ENCODE peak calls at places on chromosomes 11 and 22, in six cellular contexts. A is brain microvascular endothelial cell; C is pancreas; Y is IMR-90; D is CD8-positive, alpha-beta T cell; J is Peyer's patch. S is an unnamed sample.

GRCh38 chr11:70191495-70192140 is 11.5 kb upstream of the FADD start:
- DNase-seq in D (peak; percentile 48), A (peak; percentile 62), Y (peak; percentile 49), C (peak; percentile 74), J (peak; percentile 83), S (peak; percentile 87)

GRCh38 chr11:88174627-88175003 is 628 bp downstream of the RAB38 start:
- DNase-seq in Y (peak; percentile 86), A (peak; percentile 76), J (peak; percentile 77), C (peak; percentile 45), D (peak; percentile 15), S (peak; percentile 88)

GRCh38 chr11:45457649-45458048 is 171.5 kb upstream of the SYT13 start:
- DNase-seq in Y (peak; percentile 79), A (peak; percentile 78), C (no peak), J (no peak), D (no peak), S (no peak)

GRCh38 chr22:40477683-40478348 is 107.4 kb downstream of the SGSM3 start:
- DNase-seq in Y (no peak), C (no peak), J (no peak), A (no peak), D (no peak), S (no peak)

GRCh38 chr11:8765294-8765693 is 82.7 kb downstream of the RPL27A start:
- DNase-seq in J (no peak), C (no peak), Y (peak; percentile 85), D (no peak), A (peak; percentile 57), S (no peak)

GRCh38 chr11:63880031-63880841 is 36.7 kb downstream of the RCOR2 start:
- DNase-seq in C (no peak), A (peak; percentile 41), Y (peak; percentile 82), J (no peak), D (no peak), S (no peak)

GRCh38 chr11:120400564-120401364 is 64.6 kb downstream of the ARHGEF12 start:
- DNase-seq in C (peak; percentile 28), D (no peak), Y (peak; percentile 99), A (peak; percentile 97), J (peak; percentile 64), S (no peak)

GRCh38 chr11:35237345-35237744 is 98.4 kb downstream of the CD44 start:
- DNase-seq in Y (no peak), D (no peak), A (no peak), C (no peak), J (no peak), S (no peak)

GRCh38 chr11:114311946-114312345 is 15.7 kb downstream of the NNMT start:
- DNase-seq in A (no peak), J (no peak), D (no peak), C (no peak), Y (no peak), S (no peak)

GRCh38 chr22:34414467-34415440 is 494.5 kb upstream of the LARGE1 start:
- DNase-seq in J (peak; percentile 52), Y (no peak), D (no peak), C (peak; percentile 60), A (no peak), S (no peak)

GRCh38 chr11:86591631-86592030 is 80.8 kb downstream of the ME3 start:
- DNase-seq in A (peak; percentile 66), C (no peak), J (no peak), D (no peak), Y (no peak), S (no peak)

DNA sequence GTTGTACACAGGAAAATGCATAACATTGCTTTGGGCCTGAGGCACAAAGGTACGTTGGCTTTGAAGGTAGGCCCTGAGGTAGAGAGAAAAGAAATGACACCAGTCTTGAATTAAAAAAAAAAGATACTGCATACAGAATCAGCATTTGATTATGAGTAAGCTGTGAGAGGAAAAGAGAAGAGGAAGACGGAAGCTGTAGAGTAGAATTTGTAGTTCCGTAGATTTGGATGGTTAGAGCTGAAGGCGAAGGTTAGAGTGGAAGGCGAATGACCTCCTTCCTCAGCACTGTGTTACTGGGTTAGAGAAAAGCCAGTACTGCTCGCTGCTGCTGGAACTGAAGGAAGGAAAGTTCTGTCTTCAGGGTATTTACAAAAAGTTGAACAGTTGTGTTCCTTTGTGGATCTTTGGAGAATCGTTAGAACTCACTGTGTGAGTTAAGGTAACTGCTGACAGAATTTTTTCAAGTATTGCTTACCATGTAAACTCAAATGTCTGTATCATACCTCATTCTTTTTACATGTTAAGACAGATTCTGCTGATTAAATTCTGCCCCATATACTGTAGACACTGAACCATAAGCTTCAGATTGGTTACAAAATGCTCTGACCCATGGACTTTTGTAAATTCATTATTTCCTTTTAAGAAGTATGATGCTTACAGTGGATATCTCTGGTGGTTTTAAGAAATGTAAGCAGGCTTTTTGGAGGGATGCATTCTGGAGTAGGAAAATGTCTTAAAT is 50.2 kb downstream of the MCAM start:
- DNase-seq in A (no peak), J (no peak), D (no peak), C (no peak), Y (peak; percentile 3), S (no peak)
- H3K36me3 ChIP-seq in A (no peaks in the 10 kb centered on the region), J (peaks cover under 1% of the 10 kb centered on the region), D (no peaks in the 10 kb centered on the region), C (no peaks in the 10 kb centered on the region), Y (no peaks in the 10 kb centered on the region), S (peaks cover 1% of the 10 kb centered on the region)

DNA sequence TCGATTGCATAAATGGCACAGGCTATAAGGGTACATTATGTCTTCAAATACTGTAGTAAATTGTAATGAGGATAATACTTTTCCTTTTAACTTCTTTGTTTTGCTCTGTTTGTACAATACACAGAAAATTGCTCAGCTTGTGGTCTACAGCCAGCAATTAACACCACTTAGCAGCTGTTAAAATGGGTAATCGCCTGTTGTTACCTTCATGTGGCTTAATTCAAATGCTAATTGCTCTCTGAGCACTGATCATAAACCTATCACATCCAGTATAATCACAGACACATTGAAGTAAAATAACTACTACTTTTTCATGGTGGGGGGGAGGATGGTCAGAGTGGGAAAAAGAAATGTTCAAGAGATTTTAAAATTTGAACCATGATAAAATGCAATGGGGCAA is 1164.1 kb upstream of the CNTN5 start:
- DNase-seq in Y (no peak), C (no peak), A (no peak), J (no peak), D (no peak), S (no peak)
- H3K4me3 ChIP-seq in Y (no peak overlapping the region), C (no peak overlapping the region), A (no peak overlapping the region), J (no peak overlapping the region), D (no peak overlapping the region), S (no peak overlapping the region)

GRCh38 chr11:92316410-92316809 is 91.8 kb downstream of the FAT3 start:
- DNase-seq in Y (no peak), D (no peak), A (no peak), J (no peak), C (no peak), S (no peak)

GRCh38 chr11:92311616-92312449 is 87.2 kb downstream of the FAT3 start:
- DNase-seq in D (no peak), J (no peak), Y (peak; percentile 19), C (no peak), A (no peak), S (no peak)

GRCh38 chr11:92317222-92317621 is 92.6 kb downstream of the FAT3 start:
- DNase-seq in J (no peak), D (no peak), C (no peak), Y (no peak), A (no peak), S (no peak)

GRCh38 chr11:92314499-92314898 is 89.9 kb downstream of the FAT3 start:
- DNase-seq in J (no peak), Y (no peak), A (no peak), C (no peak), D (no peak), S (no peak)
- TF ChIP-seq CTCF in J (no peak), Y (no peak), A (no peak), C (no peak), D (no peak), S (no peak)

GRCh38 chr11:17164361-17165246 is 43.2 kb downstream of the PIK3C2A start:
- DNase-seq in Y (peak; percentile 15), D (no peak), J (no peak), C (no peak), A (no peak), S (no peak)

GRCh38 chr11:17163296-17163695 is 44.5 kb downstream of the PIK3C2A start:
- DNase-seq in J (no peak), Y (no peak), D (no peak), C (no peak), A (no peak), S (no peak)

GRCh38 chr11:17162376-17162775 is 45.4 kb downstream of the PIK3C2A start:
- DNase-seq in A (no peak), J (no peak), D (no peak), C (no peak), Y (no peak), S (no peak)

GRCh38 chr11:17163742-17164141 is 44.0 kb downstream of the PIK3C2A start:
- DNase-seq in A (no peak), C (no peak), J (no peak), Y (no peak), D (no peak), S (no peak)

DNA sequence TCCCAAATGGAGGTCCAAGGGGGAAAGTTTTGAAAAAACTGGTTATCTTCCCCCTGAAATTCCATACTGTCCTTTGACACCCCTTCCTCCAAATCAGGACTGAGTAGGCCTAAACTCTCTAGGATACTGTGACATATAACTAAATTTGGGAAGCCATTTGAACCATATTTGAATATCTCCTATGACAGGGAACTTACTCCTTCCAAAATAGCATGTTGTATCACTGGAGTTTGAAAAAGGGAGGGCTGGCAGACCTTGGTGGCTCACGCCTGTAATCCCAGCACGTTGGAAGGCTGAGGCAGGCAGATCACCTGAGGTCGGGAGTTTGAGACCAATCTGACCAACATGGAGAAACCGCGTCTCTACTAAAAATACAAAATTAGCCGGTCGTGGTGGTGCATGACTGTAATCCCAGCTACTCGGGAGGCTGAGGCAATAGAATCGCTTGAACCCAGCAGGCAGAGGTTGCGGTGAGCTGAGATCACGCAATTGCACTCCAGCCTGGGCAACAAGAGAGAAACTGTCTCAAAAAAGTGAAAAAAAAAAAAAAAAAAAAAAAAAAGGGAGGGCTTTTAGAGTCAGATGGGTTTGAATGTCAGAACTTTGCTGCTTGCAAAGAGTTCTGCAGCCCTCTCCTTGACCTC is 42.4 kb downstream of the PIK3C2A start:
- DNase-seq in Y (no peak), A (no peak), C (no peak), D (no peak), J (no peak), S (no peak)
- H3K36me3 ChIP-seq in Y (no peaks in the 10 kb centered on the region), A (peaks cover 12% of the 10 kb centered on the region), C (no peaks in the 10 kb centered on the region), D (peaks cover 7% of the 10 kb centered on the region), J (peaks cover 17% of the 10 kb centered on the region), S (peaks cover 23% of the 10 kb centered on the region)

DNA sequence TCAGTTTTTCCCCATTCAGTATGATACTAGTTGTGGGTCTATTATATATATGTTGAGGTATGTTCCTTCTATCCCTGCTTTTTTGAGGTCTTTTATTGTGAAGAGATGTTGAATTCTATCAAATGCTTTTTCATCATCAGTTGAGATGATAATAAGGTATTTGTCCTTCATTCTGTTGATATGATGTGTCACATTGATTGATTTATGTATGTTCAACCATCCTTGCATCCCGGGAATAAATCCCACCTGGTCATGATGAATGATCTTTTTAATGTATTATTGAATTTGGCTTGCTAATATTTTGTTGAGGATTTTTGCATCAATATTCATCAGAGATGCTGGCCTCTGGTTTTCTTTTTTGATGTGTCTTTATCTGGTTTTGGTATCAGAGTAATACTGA is 26.0 kb downstream of the ENDOD1 start:
- DNase-seq in J (no peak), C (no peak), D (no peak), A (no peak), Y (no peak), S (no peak)
- H3K4me3 ChIP-seq in J (no peak overlapping the region), C (no peak overlapping the region), D (no peak overlapping the region), A (no peak overlapping the region), Y (no peak overlapping the region), S (no peak overlapping the region)

S was measured in upper lobe of right lung.